ENCODE peak calls at places on chromosomes 11 and 22, in four cellular contexts. P is activated T-cell treated with anti-CD3 and anti-CD28 coated beads for 1 hour, J is Calu3, K is endothelial cell. M is an unnamed sample.

GRCh38 chr11:67291481-67292381 is 2.6 kb downstream of the ANKRD13D start:
- DNase-seq in P (no peak), J (no peak), K (no peak), M (no peak)

GRCh38 chr11:94876645-94877445 is 96.5 kb downstream of the CWC15 start:
- DNase-seq in P (peak), J (peak), K (no peak), M (peak)

GRCh38 chr11:100799445-100799844 is 112.4 kb downstream of the ARHGAP42 start:
- DNase-seq in P (no peak), J (no peak), K (no peak), M (no peak)

GRCh38 chr11:69497221-69497787 is 15.8 kb downstream of the LINC01488 start:
- DNase-seq in P (no peak), J (peak), K (peak), M (peak)

GRCh38 chr11:128532016-128532570 is 55.3 kb downstream of the ETS1 start:
- DNase-seq in P (no peak), J (no peak), K (no peak), M (peak)

GRCh38 chr11:14373941-14374646 is 15.1 kb upstream of the RRAS2 start:
- DNase-seq in P (no peak), J (peak), K (no peak), M (peak)

GRCh38 chr22:17997456-17997855 is 26.9 kb downstream of the MICAL3 start:
- DNase-seq in P (no peak), J (no peak), K (no peak), M (no peak)

GRCh38 chr11:66183581-66184048 is 84.8 kb upstream of the RAB1B start:
- DNase-seq in P (no peak), J (no peak), K (no peak), M (no peak)

GRCh38 chr11:134559617-134559992 is 147.6 kb upstream of the B3GAT1 start:
- DNase-seq in P (no peak), J (no peak), K (no peak), M (no peak)

GRCh38 chr11:122656631-122657101 is 1.1 kb downstream of the UBASH3B start:
- DNase-seq in P (peak), J (peak), K (peak), M (peak)

GRCh38 chr11:78542007-78542406 is 32.7 kb downstream of the NARS2 start:
- DNase-seq in P (no peak), J (no peak), K (no peak), M (no peak)

GRCh38 chr22:37632174-37633081 is 7.0 kb upstream of the SH3BP1 start:
- DNase-seq in P (no peak), J (no peak), K (no peak), M (no peak)

GRCh38 chr11:40683010-40683409 is 776.4 kb downstream of the LRRC4C start:
- DNase-seq in P (no peak), J (no peak), K (no peak), M (no peak)

GRCh38 chr22:22928666-22929380 is 41.2 kb downstream of the IGLL5 start:
- DNase-seq in P (peak), J (peak), K (no peak), M (peak)

GRCh38 chr11:76822406-76822805 is 38.3 kb upstream of the ACER3 start:
- DNase-seq in P (no peak), J (no peak), K (no peak), M (no peak)

GRCh38 chr11:1336836-1337646 is 27.6 kb upstream of the TOLLIP start:
- DNase-seq in P (peak), J (no peak), K (peak), M (no peak)

GRCh38 chr11:104630352-104630751 is 267.9 kb downstream of the CASP12 start:
- DNase-seq in P (no peak), J (no peak), K (no peak), M (no peak)

M was measured in body of pancreas.